ENCODE peak calls at places on chromosomes 4 and X, in seven cellular contexts. W, D, G, F, Y, E and X are unnamed samples.

GRCh38 chr4:113979157-113979972 is at the start of gene ARSJ:
- DNase-seq in W (no peak), D (peak), G (peak), F (peak), Y (peak), E (peak), X (no peak)

GRCh38 chrX:154123241-154124219 is 20.5 kb upstream of the OPN1LW start:
- DNase-seq in W (no peak), D (no peak), G (no peak), F (no peak), Y (peak), E (no peak), X (no peak)

GRCh38 chr4:72357908-72358307 is 211.1 kb downstream of the ADAMTS3 start:
- DNase-seq in W (no peak), D (no peak), G (no peak), F (no peak), Y (no peak), E (no peak), X (no peak)

GRCh38 chr4:18110099-18110498 is 88.5 kb upstream of the LCORL start:
- DNase-seq in W (no peak), D (no peak), G (no peak), F (no peak), Y (no peak), E (no peak), X (no peak)

GRCh38 chr4:8697826-8698225 is 105.3 kb downstream of the CPZ start:
- DNase-seq in W (no peak), D (no peak), G (no peak), F (no peak), Y (no peak), E (peak), X (no peak)

GRCh38 chr4:152102184-152103000 is 341.6 kb upstream of the GATB start:
- DNase-seq in W (no peak), D (no peak), G (no peak), F (no peak), Y (no peak), E (no peak), X (no peak)

GRCh38 chr4:15294832-15295231 is 133.0 kb upstream of the C1QTNF7 start:
- DNase-seq in W (no peak), D (no peak), G (no peak), F (no peak), Y (no peak), E (no peak), X (no peak)

GRCh38 chr4:168384437-168385141 is 66.0 kb upstream of the DDX60 start:
- DNase-seq in W (no peak), D (no peak), G (no peak), F (no peak), Y (no peak), E (no peak), X (no peak)

GRCh38 chrX:115449742-115450141 is 111.2 kb upstream of the PLS3 start:
- DNase-seq in W (no peak), D (no peak), G (no peak), F (peak), Y (no peak), E (peak), X (no peak)

GRCh38 chr4:122879001-122879400 is 43.4 kb downstream of the NUDT6 start:
- DNase-seq in W (no peak), D (no peak), G (no peak), F (no peak), Y (no peak), E (no peak), X (no peak)

GRCh38 chrX:102637561-102637960 is 13.7 kb upstream of the GPRASP1 start:
- DNase-seq in W (no peak), D (no peak), G (no peak), F (no peak), Y (no peak), E (no peak), X (no peak)

GRCh38 chrX:71225661-71226060 is 2.6 kb downstream of the GJB1 start:
- DNase-seq in W (no peak), D (no peak), G (no peak), F (no peak), Y (no peak), E (no peak), X (no peak)

GRCh38 chr4:26647523-26648224 is 63.8 kb downstream of the TBC1D19 start:
- DNase-seq in W (no peak), D (no peak), G (no peak), F (no peak), Y (no peak), E (no peak), X (no peak)

GRCh38 chr4:140296335-140296753 is 77.1 kb upstream of the SCOC start:
- DNase-seq in W (no peak), D (no peak), G (peak), F (peak), Y (no peak), E (peak), X (no peak)

GRCh38 chr4:185809517-185810071 is 2.4 kb downstream of the SORBS2 start:
- DNase-seq in W (no peak), D (no peak), G (no peak), F (no peak), Y (no peak), E (no peak), X (no peak)

GRCh38 chr4:171956678-171957077 is 143.5 kb downstream of the GALNTL6 start:
- DNase-seq in W (no peak), D (no peak), G (no peak), F (no peak), Y (no peak), E (no peak), X (no peak)

GRCh38 chr4:126807132-126807531 is 825.6 kb upstream of the INTU start:
- DNase-seq in W (no peak), D (no peak), G (peak), F (no peak), Y (no peak), E (no peak), X (no peak)

GRCh38 chrX:8760021-8760420 is 28.1 kb upstream of the ANOS1 start:
- DNase-seq in W (no peak), D (no peak), G (no peak), F (no peak), Y (no peak), E (no peak), X (no peak)

GRCh38 chrX:110082156-110082555 is 79.2 kb downstream of the TMEM164 start:
- DNase-seq in W (no peak), D (no peak), G (peak), F (no peak), Y (no peak), E (no peak), X (no peak)

GRCh38 chr4:3766791-3767561 is 791 bp downstream of the ADRA2C start:
- DNase-seq in W (no peak), D (no peak), G (peak), F (no peak), Y (no peak), E (peak), X (no peak)

GRCh38 chr4:2306773-2307410 is 45.0 kb upstream of the MXD4 start:
- DNase-seq in W (no peak), D (no peak), G (peak), F (no peak), Y (no peak), E (no peak), X (no peak)

GRCh38 chr4:113524096-113524495 is 237.4 kb downstream of the CAMK2D start:
- DNase-seq in W (no peak), D (no peak), G (no peak), F (no peak), Y (no peak), E (no peak), X (no peak)

GRCh38 chrX:69291111-69291510 is 125.9 kb upstream of the PJA1 start:
- DNase-seq in W (no peak), D (no peak), G (peak), F (no peak), Y (no peak), E (no peak), X (no peak)

GRCh38 chrX:70434352-70434866 is 10.2 kb upstream of the DLG3 start:
- DNase-seq in W (peak), D (peak), G (peak), F (peak), Y (peak), E (peak), X (peak)

GRCh38 chrX:40091691-40092421 is 5.9 kb downstream of the BCOR start:
- DNase-seq in W (no peak), D (no peak), G (no peak), F (no peak), Y (no peak), E (no peak), X (no peak)

GRCh38 chr4:129236351-129236750 is 140.4 kb downstream of the C4orf33 start:
- DNase-seq in W (no peak), D (no peak), G (no peak), F (no peak), Y (no peak), E (no peak), X (no peak)

GRCh38 chr4:83002329-83002728 is 8.3 kb downstream of the LIN54 start:
- DNase-seq in W (no peak), D (no peak), G (no peak), F (no peak), Y (no peak), E (no peak), X (no peak)

GRCh38 chr4:89000844-89001360 is 56.1 kb downstream of the FAM13A start:
- DNase-seq in W (no peak), D (no peak), G (no peak), F (no peak), Y (no peak), E (no peak), X (no peak)

GRCh38 chr4:80010316-80010715 is 62.7 kb downstream of the ANTXR2 start:
- DNase-seq in W (no peak), D (no peak), G (no peak), F (no peak), Y (no peak), E (no peak), X (no peak)

GRCh38 chrX:100410901-100411801 is 1.1 kb upstream of the PCDH19 start:
- DNase-seq in W (no peak), D (no peak), G (no peak), F (no peak), Y (no peak), E (no peak), X (no peak)

GRCh38 chrX:3181846-3182245 is 140.6 kb downstream of the ARSF start:
- DNase-seq in W (no peak), D (no peak), G (no peak), F (no peak), Y (no peak), E (no peak), X (no peak)

GRCh38 chr4:8287606-8288280 is 18.2 kb downstream of the HTRA3 start:
- DNase-seq in W (no peak), D (no peak), G (no peak), F (no peak), Y (no peak), E (no peak), X (no peak)

GRCh38 chrX:37701588-37701987 is 16.0 kb downstream of the XK start:
- DNase-seq in W (no peak), D (no peak), G (no peak), F (no peak), Y (no peak), E (no peak), X (no peak)

GRCh38 chrX:10156199-10157031 is at the start of gene CLCN4:
- DNase-seq in W (no peak), D (peak), G (peak), F (peak), Y (no peak), E (peak), X (peak)

GRCh38 chr4:119209077-119209476 is 3.4 kb upstream of the USP53 start:
- DNase-seq in W (no peak), D (no peak), G (peak), F (no peak), Y (peak), E (no peak), X (peak)

GRCh38 chrX:10602646-10603045 is 17.7 kb downstream of the MID1 start:
- DNase-seq in W (no peak), D (no peak), G (no peak), F (no peak), Y (no peak), E (no peak), X (no peak)